ENCODE peak calls at places on chromosome 21, in six cellular contexts. B is HCEC 1CT, J is K562, F is Panc1, D is sigmoid colon, X is T follicular helper cell. Z is an unnamed sample.

GRCh38 chr21:41582866-41583265 is 74.9 kb upstream of the TMPRSS2 start:
- DNase-seq in B (no peak), J (no peak), F (no peak), D (no peak), X (no peak), Z (no peak)

GRCh38 chr21:25465263-25465662 is 142.0 kb downstream of the MRPL39 start:
- DNase-seq in B (no peak), J (no peak), F (no peak), D (no peak), X (no peak), Z (no peak)

GRCh38 chr21:37631319-37632117 is 264.9 kb downstream of the DYRK1A start:
- DNase-seq in B (no peak), J (no peak), F (no peak), D (no peak), X (no peak), Z (no peak)

GRCh38 chr21:26070822-26071425 is 99.6 kb downstream of the APP start:
- DNase-seq in B (peak; percentile 73), J (no peak), F (no peak), D (peak; percentile 81), X (no peak), Z (no peak)

GRCh38 chr21:34704119-34704518 is 35.3 kb downstream of the CLIC6 start:
- DNase-seq in B (no peak), J (no peak), F (no peak), D (no peak), X (no peak), Z (no peak)

GRCh38 chr21:7916329-7917303 is 2604.8 kb upstream of the TPTE start:
- DNase-seq in B (no peak), J (no peak), F (no peak), D (no peak), X (no peak), Z (no peak)

GRCh38 chr21:46022551-46023107 is 41.1 kb downstream of the COL6A1 start:
- DNase-seq in B (no peak), J (peak; percentile 74), F (no peak), D (peak; percentile 87), X (no peak), Z (no peak)

GRCh38 chr21:23475518-23476189 is 2131.6 kb downstream of the MRPL39 start:
- DNase-seq in B (no peak), J (no peak), F (no peak), D (no peak), X (no peak), Z (no peak)

GRCh38 chr21:15514073-15514946 is 215.5 kb upstream of the USP25 start:
- DNase-seq in B (no peak), J (no peak), F (no peak), D (no peak), X (peak; percentile 42), Z (no peak)

GRCh38 chr21:36429672-36430546 is 44.7 kb downstream of the CHAF1B start:
- DNase-seq in B (peak; percentile 99), J (peak; percentile 98), F (peak; percentile 96), D (peak; percentile 90), X (peak; percentile 6), Z (peak; percentile 95)

GRCh38 chr21:29342394-29342957 is 43.8 kb downstream of the BACH1 start:
- DNase-seq in B (peak; percentile 99), J (no peak), F (no peak), D (peak; percentile 82), X (no peak), Z (no peak)

GRCh38 chr21:34745557-34746255 is 76.9 kb downstream of the CLIC6 start:
- DNase-seq in B (peak; percentile 89), J (peak; percentile 87), F (peak; percentile 47), D (peak; percentile 84), X (peak; percentile 18), Z (peak; percentile 77)